ENCODE peak calls at places on chromosome 17, in six cellular contexts. R, X, U, C, W and K are unnamed samples.

GRCh38 chr17:62165378-62165722 is 100.3 kb upstream of the MED13 start:
- DNase-seq in R (no peak), X (no peak), U (no peak), C (no peak), W (no peak), K (no peak)

GRCh38 chr17:74296548-74296936 is 22.5 kb downstream of the DNAI2 start:
- DNase-seq in R (peak), X (peak), U (no peak), C (no peak), W (peak), K (peak)

GRCh38 chr17:77145209-77145608 is 4.4 kb downstream of the SEC14L1 start:
- DNase-seq in R (no peak), X (no peak), U (no peak), C (no peak), W (no peak), K (peak)

GRCh38 chr17:36827056-36827455 is 110.2 kb upstream of the LHX1 start:
- DNase-seq in R (no peak), X (no peak), U (no peak), C (no peak), W (no peak), K (no peak)

GRCh38 chr17:48816438-48816773 is 623 bp downstream of the TTLL6 start:
- DNase-seq in R (no peak), X (no peak), U (no peak), C (no peak), W (no peak), K (no peak)

GRCh38 chr17:82346342-82347300 is 12.4 kb upstream of the TEX19 start:
- DNase-seq in R (no peak), X (no peak), U (no peak), C (no peak), W (no peak), K (no peak)

GRCh38 chr17:73342057-73342522 is 30.3 kb upstream of the CDC42EP4 start:
- DNase-seq in R (peak), X (no peak), U (peak), C (peak), W (peak), K (no peak)

GRCh38 chr17:81484195-81484979 is 28.2 kb downstream of the ACTG1 start:
- DNase-seq in R (peak), X (peak), U (peak), C (peak), W (peak), K (peak)

GRCh38 chr17:64626827-64627226 is 35.3 kb downstream of the SMURF2 start:
- DNase-seq in R (no peak), X (no peak), U (no peak), C (no peak), W (no peak), K (no peak)

GRCh38 chr17:78390241-78391050 is 12.0 kb downstream of the PGS1 start:
- DNase-seq in R (peak), X (no peak), U (peak), C (no peak), W (peak), K (no peak)

GRCh38 chr17:73411330-73411747 is 99.5 kb upstream of the CDC42EP4 start:
- DNase-seq in R (no peak), X (no peak), U (no peak), C (no peak), W (no peak), K (no peak)

GRCh38 chr17:40696651-40697072 is 6.9 kb downstream of the KRT24 start:
- DNase-seq in R (no peak), X (no peak), U (no peak), C (no peak), W (no peak), K (no peak)

GRCh38 chr17:49525831-49526741 is 31.0 kb downstream of the NGFR start:
- DNase-seq in R (no peak), X (no peak), U (no peak), C (peak), W (no peak), K (no peak)

GRCh38 chr17:5592382-5592781 is 8.1 kb upstream of the NLRP1 start:
- DNase-seq in R (peak), X (no peak), U (peak), C (no peak), W (peak), K (peak)

GRCh38 chr17:68295086-68295485 is 3.8 kb downstream of the ARSG start:
- DNase-seq in R (no peak), X (no peak), U (no peak), C (no peak), W (no peak), K (no peak)

GRCh38 chr17:11304568-11304967 is 63.6 kb downstream of the SHISA6 start:
- DNase-seq in R (no peak), X (no peak), U (no peak), C (peak), W (no peak), K (no peak)

GRCh38 chr17:66032082-66032712 is 159.7 kb downstream of the CEP112 start:
- DNase-seq in R (no peak), X (no peak), U (no peak), C (no peak), W (no peak), K (no peak)

GRCh38 chr17:67289174-67289876 is 44.3 kb upstream of the HELZ start:
- DNase-seq in R (peak), X (no peak), U (no peak), C (peak), W (peak), K (peak)

GRCh38 chr17:53470626-53471025 is 352.1 kb upstream of the KIF2B start:
- DNase-seq in R (no peak), X (no peak), U (no peak), C (no peak), W (no peak), K (no peak)

GRCh38 chr17:37848690-37849616 is 75.3 kb upstream of the TBC1D3K start:
- DNase-seq in R (peak), X (no peak), U (peak), C (no peak), W (peak), K (no peak)

GRCh38 chr17:47732399-47733046 is 513 bp upstream of the TBX21 start:
- DNase-seq in R (no peak), X (no peak), U (no peak), C (no peak), W (no peak), K (no peak)

GRCh38 chr17:41360291-41360995 is 9.2 kb downstream of the KRT33B start:
- DNase-seq in R (peak), X (no peak), U (peak), C (no peak), W (peak), K (no peak)

GRCh38 chr17:67046398-67046797 is 2.0 kb downstream of the CACNG1 start:
- DNase-seq in R (no peak), X (no peak), U (no peak), C (no peak), W (no peak), K (no peak)

GRCh38 chr17:27469256-27469655 is 13.0 kb downstream of the KSR1 start:
- DNase-seq in R (no peak), X (no peak), U (no peak), C (no peak), W (no peak), K (no peak)

GRCh38 chr17:19650826-19651225 is 2.3 kb downstream of the ALDH3A2 start:
- DNase-seq in R (peak), X (no peak), U (no peak), C (no peak), W (no peak), K (no peak)

GRCh38 chr17:149897-150575 is 12.7 kb downstream of the SCGB1C2 start:
- DNase-seq in R (no peak), X (no peak), U (no peak), C (peak), W (no peak), K (no peak)

GRCh38 chr17:42111265-42111636 is 1.3 kb downstream of the DHX58 start:
- DNase-seq in R (no peak), X (no peak), U (no peak), C (no peak), W (no peak), K (no peak)

GRCh38 chr17:77572851-77573250 is 385.7 kb upstream of the TNRC6C start:
- DNase-seq in R (no peak), X (no peak), U (no peak), C (no peak), W (no peak), K (no peak)

GRCh38 chr17:2982854-2983636 is 80.4 kb downstream of the OR1D5 start:
- DNase-seq in R (peak), X (no peak), U (no peak), C (peak), W (peak), K (no peak)